ENCODE peak calls at places on chromosomes 16 and 17, in six cellular contexts. B is WTC11, X is K562, Z is HCT116, R is HepG2, J is H1. D is an unnamed sample.

GRCh38 chr17:78179372-78179771 is 7.5 kb downstream of the TK1 start:
- DNase-seq in B (no peak), X (no peak), Z (no peak), R (no peak), J (no peak), D (no peak)

GRCh38 chr17:68704897-68705296 is 103.7 kb upstream of the FAM20A start:
- DNase-seq in B (no peak), X (no peak), Z (no peak), R (no peak), J (no peak), D (no peak)

GRCh38 chr17:41687828-41688640 is 651 bp upstream of the EIF1 start:
- DNase-seq in B (no peak), X (no peak), Z (no peak), R (peak; percentile 74), J (peak; percentile 48), D (no peak)

GRCh38 chr17:81002409-81003361 is 11.0 kb downstream of the CHMP6 start:
- DNase-seq in B (no peak), X (peak; percentile 81), Z (no peak), R (no peak), J (no peak), D (no peak)

GRCh38 chr17:62630365-62631085 is 3.1 kb downstream of the MRC2 start:
- DNase-seq in B (no peak), X (no peak), Z (no peak), R (no peak), J (no peak), D (no peak)

GRCh38 chr17:1730345-1731193 is 6.1 kb downstream of the WDR81 start:
- DNase-seq in B (no peak), X (peak; percentile 83), Z (no peak), R (no peak), J (no peak), D (no peak)

GRCh38 chr17:14203392-14203791 is 33.3 kb downstream of the CDRT15 start:
- DNase-seq in B (no peak), X (peak; percentile 23), Z (no peak), R (no peak), J (no peak), D (no peak)

GRCh38 chr17:56603486-56604238 is 10.2 kb downstream of the NOG start:
- DNase-seq in B (no peak), X (no peak), Z (no peak), R (no peak), J (no peak), D (no peak)

GRCh38 chr17:18263885-18264682 is 3.6 kb downstream of the MIEF2 start:
- DNase-seq in B (no peak), X (no peak), Z (no peak), R (no peak), J (no peak), D (no peak)

GRCh38 chr17:79749156-79749815 is 18.5 kb downstream of the ENPP7 start:
- DNase-seq in B (no peak), X (no peak), Z (no peak), R (no peak), J (no peak), D (no peak)

GRCh38 chr17:55420067-55420775 is 1.4 kb downstream of the MMD start:
- DNase-seq in B (no peak), X (no peak), Z (no peak), R (no peak), J (no peak), D (no peak)

GRCh38 chr16:71214771-71215381 is 15.6 kb downstream of the HYDIN start:
- DNase-seq in B (no peak), X (no peak), Z (peak; percentile 4), R (peak; percentile 17), J (no peak), D (no peak)

GRCh38 chr16:71216714-71217113 is 13.8 kb downstream of the HYDIN start:
- DNase-seq in B (peak; percentile 15), X (no peak), Z (no peak), R (no peak), J (no peak), D (no peak)
- TF ChIP-seq ATF3 in B (no peak), X (no peak), Z (no peak), R (no peak), J (no peak), D (no peak)

GRCh38 chr16:63925221-63925620 is 1196.6 kb downstream of the CDH11 start:
- DNase-seq in B (no peak), X (no peak), Z (no peak), R (no peak), J (no peak), D (no peak)

GRCh38 chr16:63928421-63928820 is 1193.4 kb downstream of the CDH11 start:
- DNase-seq in B (no peak), X (no peak), Z (no peak), R (no peak), J (no peak), D (no peak)

GRCh38 chr16:63921737-63922136 is 1200.1 kb downstream of the CDH11 start:
- DNase-seq in B (no peak), X (no peak), Z (no peak), R (no peak), J (no peak), D (no peak)

GRCh38 chr16:63922563-63922962 is 1199.3 kb downstream of the CDH11 start:
- DNase-seq in B (no peak), X (no peak), Z (no peak), R (no peak), J (no peak), D (no peak)
- TF ChIP-seq ATF3 in B (no peak), X (no peak), Z (no peak), R (no peak), J (no peak), D (no peak)

DNA sequence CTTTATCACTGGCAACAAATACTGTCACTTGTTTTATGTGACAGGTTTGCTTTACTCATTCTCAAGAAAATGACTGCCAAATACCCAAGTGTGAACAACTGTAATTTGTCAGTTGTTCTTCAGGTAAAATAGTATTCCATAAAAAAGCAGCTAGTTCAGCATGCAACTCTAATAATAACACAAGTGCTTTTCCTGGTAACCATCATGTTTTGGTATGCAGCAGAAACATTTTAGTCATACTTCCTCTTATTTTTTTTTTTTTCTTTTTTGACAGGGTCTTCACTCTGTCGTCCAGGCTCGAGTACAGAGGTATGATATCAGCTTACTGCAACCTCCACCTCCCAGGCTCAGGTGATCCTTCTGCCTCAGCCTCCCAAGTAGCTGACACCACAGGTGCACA is 4.6 kb downstream of the TERF2 start:
- DNase-seq in B (no peak), X (no peak), Z (no peak), R (no peak), J (no peak), D (no peak)
- TF ChIP-seq ATF3 in B (no peak), X (no peak), Z (no peak), R (no peak), J (no peak), D (no peak)

GRCh38 chr16:48522041-48522440 is 87.9 kb downstream of the N4BP1 start:
- DNase-seq in B (no peak), X (no peak), Z (no peak), R (no peak), J (no peak), D (no peak)

GRCh38 chr16:48526058-48526957 is 83.7 kb downstream of the N4BP1 start:
- DNase-seq in B (peak; percentile 72), X (no peak), Z (peak; percentile 66), R (peak; percentile 85), J (no peak), D (peak; percentile 40)

GRCh38 chr16:48525201-48526057 is 84.6 kb downstream of the N4BP1 start:
- DNase-seq in B (no peak), X (no peak), Z (no peak), R (no peak), J (no peak), D (no peak)

GRCh38 chr16:48524348-48525200 is 85.4 kb downstream of the N4BP1 start:
- DNase-seq in B (no peak), X (no peak), Z (no peak), R (peak; percentile 56), J (no peak), D (no peak)

DNA sequence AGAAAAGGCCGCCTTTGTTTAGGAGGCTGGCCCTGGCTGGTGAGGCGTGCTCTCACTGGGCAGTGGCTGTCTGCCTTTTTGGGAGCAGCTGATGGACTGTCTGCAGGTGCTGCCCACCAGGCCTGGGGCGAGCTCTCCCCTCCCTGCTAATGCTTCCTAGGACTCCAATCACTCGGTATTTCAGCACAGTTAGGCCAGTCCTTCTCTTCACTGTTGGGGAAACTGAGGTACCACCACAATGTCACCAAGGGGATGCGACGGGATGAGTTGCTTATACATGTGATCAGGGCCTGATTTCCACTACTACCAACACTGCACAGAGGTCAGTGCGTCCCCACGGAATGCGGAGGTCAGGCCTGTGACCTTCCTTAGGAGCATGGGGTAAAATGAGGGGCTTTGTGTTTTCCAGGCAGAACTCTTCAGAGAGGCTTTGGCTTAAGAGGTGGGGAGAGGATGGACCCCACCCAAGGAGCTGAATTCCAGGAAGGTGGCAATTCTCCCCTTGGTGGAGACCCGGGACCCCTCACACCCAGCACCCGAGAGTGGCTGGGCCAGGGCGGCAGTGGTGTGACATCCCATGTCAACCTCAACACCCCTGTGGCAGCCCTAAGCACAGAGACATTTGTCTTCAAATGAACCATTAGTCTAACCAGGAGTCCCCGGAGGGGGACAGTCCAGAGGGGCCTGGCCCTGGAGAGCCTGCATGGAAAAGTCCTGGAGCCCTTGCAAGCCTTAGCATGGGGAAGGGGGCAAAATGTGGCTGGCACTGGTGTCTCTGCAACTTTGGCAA is 86.4 kb downstream of the N4BP1 start:
- DNase-seq in B (no peak), X (no peak), Z (no peak), R (no peak), J (no peak), D (no peak)
- TF ChIP-seq ATF3 in B (no peak), X (no peak), Z (no peak), R (no peak), J (no peak), D (no peak)

GRCh38 chr17:57925361-57925990 is 29.7 kb downstream of the CUEDC1 start:
- DNase-seq in B (no peak), X (no peak), Z (no peak), R (no peak), J (no peak), D (no peak)

GRCh38 chr17:57927048-57927723 is 28.0 kb downstream of the CUEDC1 start:
- DNase-seq in B (no peak), X (no peak), Z (no peak), R (no peak), J (no peak), D (no peak)

GRCh38 chr17:57926723-57927047 is 28.5 kb downstream of the CUEDC1 start:
- DNase-seq in B (no peak), X (no peak), Z (no peak), R (no peak), J (no peak), D (no peak)

GRCh38 chr17:57923182-57923872 is 31.9 kb downstream of the CUEDC1 start:
- DNase-seq in B (no peak), X (no peak), Z (no peak), R (no peak), J (no peak), D (no peak)

GRCh38 chr17:57924677-57925076 is 30.5 kb downstream of the CUEDC1 start:
- DNase-seq in B (no peak), X (no peak), Z (no peak), R (no peak), J (no peak), D (no peak)
- TF ChIP-seq ATF3 in B (no peak), X (no peak), Z (no peak), R (no peak), J (no peak), D (no peak)